ENCODE peak calls at places on chromosomes 6 and 20, in six cellular contexts. Z is IMR-90, K is mesenchymal stem cell, Q is trophoblast cell, P is H9, D is H1. L is an unnamed sample.
A peak's percentile ranks its signal among the peaks of the same experiment; 100 is the strongest.

GRCh38 chr6:36195471-36196048 is 984 bp upstream of the BRPF3 start:
- DNase-seq in Z (no peak), K (no peak), Q (no peak), P (no peak), D (no peak), L (no peak)

GRCh38 chr20:47317127-47317895 is 39.2 kb downstream of the ZMYND8 start:
- DNase-seq in Z (peak; percentile 98), K (peak; percentile 99), Q (peak; percentile 70), P (peak; percentile 85), D (no peak), L (no peak)

GRCh38 chr6:113630365-113630737 is 226.8 kb upstream of the MARCKS start:
- DNase-seq in Z (peak; percentile 88), K (peak; percentile 87), Q (no peak), P (no peak), D (no peak), L (no peak)

GRCh38 chr6:144954241-144954556 is 669.1 kb downstream of the UTRN start:
- DNase-seq in Z (no peak), K (no peak), Q (no peak), P (no peak), D (no peak), L (no peak)

GRCh38 chr6:130293800-130294199 is 71.0 kb upstream of the SAMD3 start:
- DNase-seq in Z (peak; percentile 77), K (peak; percentile 66), Q (peak; percentile 56), P (peak; percentile 72), D (peak; percentile 25), L (peak; percentile 31)

GRCh38 chr6:33820784-33821183 is 17.0 kb upstream of the MLN start:
- DNase-seq in Z (no peak), K (no peak), Q (no peak), P (no peak), D (no peak), L (no peak)

GRCh38 chr20:31547017-31547675 is 32.9 kb downstream of the HM13 start:
- DNase-seq in Z (peak; percentile 92), K (peak; percentile 97), Q (peak; percentile 85), P (peak; percentile 86), D (no peak), L (peak; percentile 63)

GRCh38 chr6:170045981-170046667 is 244.8 kb downstream of the DLL1 start:
- DNase-seq in Z (no peak), K (no peak), Q (no peak), P (no peak), D (no peak), L (no peak)

GRCh38 chr20:51457281-51457932 is 85.1 kb downstream of the NFATC2 start:
- DNase-seq in Z (peak; percentile 67), K (peak; percentile 78), Q (no peak), P (no peak), D (no peak), L (no peak)

GRCh38 chr6:138682722-138683521 is 90.6 kb upstream of the CCDC28A start:
- DNase-seq in Z (peak; percentile 86), K (peak; percentile 84), Q (no peak), P (no peak), D (no peak), L (no peak)

GRCh38 chr6:143060806-143061596 is at the start of gene AIG1:
- DNase-seq in Z (no peak), K (no peak), Q (no peak), P (peak; percentile 69), D (no peak), L (peak; percentile 64)

GRCh38 chr6:30100585-30101422 is 12.1 kb downstream of the TRIM31 start:
- DNase-seq in Z (no peak), K (no peak), Q (no peak), P (peak; percentile 61), D (no peak), L (no peak)

GRCh38 chr6:16316741-16317251 is 78.4 kb downstream of the GMPR start:
- DNase-seq in Z (peak; percentile 89), K (peak; percentile 68), Q (no peak), P (peak; percentile 67), D (no peak), L (no peak)

GRCh38 chr6:138187156-138187555 is 25.4 kb downstream of the ARFGEF3 start:
- DNase-seq in Z (no peak), K (no peak), Q (no peak), P (no peak), D (no peak), L (no peak)

GRCh38 chr6:116557863-116558262 is 4.3 kb downstream of the CALHM4 start:
- DNase-seq in Z (peak; percentile 98), K (peak; percentile 82), Q (no peak), P (no peak), D (no peak), L (no peak)

GRCh38 chr6:37622639-37623038 is 75.0 kb downstream of the MDGA1 start:
- DNase-seq in Z (no peak), K (no peak), Q (no peak), P (no peak), D (no peak), L (no peak)

GRCh38 chr6:149449831-149450678 is 34.8 kb downstream of the ZC3H12D start:
- DNase-seq in Z (no peak), K (no peak), Q (no peak), P (no peak), D (no peak), L (no peak)

GRCh38 chr20:31966991-31967655 is 828 bp upstream of the XKR7 start:
- DNase-seq in Z (no peak), K (no peak), Q (no peak), P (no peak), D (no peak), L (no peak)

GRCh38 chr6:24775520-24776058 is 852 bp downstream of the GMNN start:
- DNase-seq in Z (peak; percentile 70), K (peak; percentile 86), Q (peak; percentile 87), P (no peak), D (no peak), L (no peak)

GRCh38 chr6:55617272-55617671 is 38.3 kb upstream of the HMGCLL1 start:
- DNase-seq in Z (peak; percentile 56), K (peak; percentile 36), Q (peak; percentile 19), P (peak; percentile 42), D (no peak), L (no peak)

GRCh38 chr6:105601541-105602174 is 198.8 kb upstream of the PREP start:
- DNase-seq in Z (peak; percentile 100), K (peak; percentile 98), Q (peak; percentile 76), P (no peak), D (no peak), L (no peak)

GRCh38 chr20:1918766-1919165 is 23.6 kb downstream of the SIRPA start:
- DNase-seq in Z (no peak), K (no peak), Q (no peak), P (no peak), D (no peak), L (no peak)

GRCh38 chr6:77551135-77551534 is 87.8 kb upstream of the HTR1B start:
- DNase-seq in Z (no peak), K (no peak), Q (no peak), P (no peak), D (no peak), L (no peak)

GRCh38 chr6:113855500-113856010 is 1.6 kb upstream of the MARCKS start:
- DNase-seq in Z (peak; percentile 55), K (peak; percentile 67), Q (no peak), P (no peak), D (no peak), L (no peak)

GRCh38 chr6:95576621-95577316 is 566 bp upstream of the MANEA start:
- DNase-seq in Z (peak; percentile 6), K (peak; percentile 42), Q (no peak), P (no peak), D (no peak), L (no peak)

GRCh38 chr6:157223021-157223430 is 100.3 kb downstream of the TMEM242 start:
- DNase-seq in Z (no peak), K (no peak), Q (no peak), P (no peak), D (no peak), L (no peak)

GRCh38 chr6:109891924-109892323 is 86.2 kb upstream of the GPR6 start:
- DNase-seq in Z (no peak), K (no peak), Q (no peak), P (no peak), D (no peak), L (no peak)

GRCh38 chr20:6007094-6007528 is 46.7 kb downstream of the LRRN4 start:
- DNase-seq in Z (no peak), K (no peak), Q (no peak), P (no peak), D (no peak), L (no peak)

GRCh38 chr20:5463007-5463686 is 146.4 kb upstream of the PROKR2 start:
- DNase-seq in Z (no peak), K (no peak), Q (no peak), P (no peak), D (no peak), L (no peak)

DNA sequence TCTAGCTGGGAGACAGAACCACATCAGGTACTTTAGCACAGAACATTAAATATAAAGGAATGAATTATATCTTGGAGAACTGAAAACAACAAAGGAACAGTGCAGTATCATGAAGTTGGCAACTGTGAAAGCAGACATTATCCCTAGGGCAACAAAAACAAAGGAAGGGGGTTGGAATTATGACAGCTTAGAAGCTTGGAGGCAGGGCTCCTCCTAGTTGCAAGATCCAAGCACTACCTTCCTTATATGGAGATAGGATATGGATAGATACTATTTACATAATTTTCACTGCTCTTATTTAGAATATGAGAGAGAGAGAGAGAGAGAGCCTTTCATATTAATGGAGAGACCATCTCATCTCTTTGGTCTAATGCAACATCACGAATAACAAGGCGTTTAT is 27.0 kb downstream of the TMEM14A start:
- DNase-seq in Z (no peak), K (no peak), Q (no peak), P (no peak), D (no peak), L (no peak)
- H4K91ac ChIP-seq in Z (no peak overlapping the region), K (no peak overlapping the region), Q (no peak overlapping the region), P (no peak overlapping the region), D (no peak overlapping the region), L (no peak overlapping the region)

GRCh38 chr6:81981812-81982211 is 229.3 kb upstream of the TENT5A start:
- DNase-seq in Z (peak; percentile 79), K (peak; percentile 39), Q (no peak), P (no peak), D (no peak), L (no peak)
- H3K4me2 ChIP-seq in Z (peak overlapping the region; percentile 84), K (no peak overlapping the region), Q (no peak overlapping the region), P (no peak overlapping the region), D (no peak overlapping the region), L (no peak overlapping the region)

DNA sequence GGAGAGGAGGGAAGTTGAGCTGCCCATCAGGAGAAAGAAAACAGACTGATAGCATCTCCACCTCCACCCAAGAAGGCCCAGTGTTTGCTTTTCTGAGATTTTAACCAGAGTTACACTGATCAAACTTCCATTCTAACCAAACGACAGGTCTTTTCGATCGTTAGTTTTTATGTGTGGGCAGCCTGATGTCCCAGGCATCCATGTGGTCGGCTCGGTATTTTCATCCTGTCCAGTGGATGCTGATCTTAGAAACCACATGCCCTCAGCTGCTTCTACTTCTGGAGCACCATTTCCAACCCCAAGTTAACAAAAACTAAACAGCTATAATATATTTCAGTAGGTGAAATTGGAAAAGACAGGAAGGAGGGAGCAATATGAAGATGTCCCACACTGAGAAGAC is 536.8 kb upstream of the JAG1 start:
- DNase-seq in Z (no peak), K (no peak), Q (no peak), P (no peak), D (no peak), L (no peak)
- H4K91ac ChIP-seq in Z (no peak overlapping the region), K (no peak overlapping the region), Q (no peak overlapping the region), P (no peak overlapping the region), D (no peak overlapping the region), L (no peak overlapping the region)

DNA sequence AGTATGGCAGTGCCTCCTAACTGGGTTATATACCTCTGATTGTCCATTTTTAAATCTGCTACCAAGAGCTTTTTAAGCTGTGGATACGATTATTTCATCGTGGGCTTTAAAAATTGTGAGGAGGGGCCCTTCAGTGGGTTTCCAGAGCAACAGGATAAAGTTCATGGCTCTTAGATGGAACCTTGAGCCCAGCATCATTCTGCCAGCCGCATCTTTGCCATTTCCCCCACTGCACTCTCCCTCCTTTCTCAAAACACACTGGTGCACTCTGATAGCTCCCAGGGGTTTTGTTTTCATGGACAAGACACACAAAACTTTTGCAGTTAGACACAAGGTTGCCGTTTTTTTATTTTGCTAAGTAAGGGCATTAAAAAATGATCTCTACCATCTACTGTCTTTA is 54.1 kb downstream of the RREB1 start:
- DNase-seq in Z (no peak), K (no peak), Q (no peak), P (no peak), D (no peak), L (no peak)
- H3K4me2 ChIP-seq in Z (no peak overlapping the region), K (no peak overlapping the region), Q (no peak overlapping the region), P (no peak overlapping the region), D (no peak overlapping the region), L (no peak overlapping the region)

L was measured in neuronal stem cell.